ENCODE peak calls at places on chromosomes 11 and 22, in eight cellular contexts. W, O, Y, U, A, Q, F and M are unnamed samples. For H3K27me3, the result is how much of the 10 kb centered on the place peaks cover.

GRCh38 chr11:44964526-44965209 is 14.0 kb upstream of the TP53I11 start:
- DNase-seq in A (no peak), O (no peak), Y (no peak), F (no peak), Q (no peak), W (no peak), U (no peak), M (no peak)

GRCh38 chr11:14907411-14908213 is 15.6 kb upstream of the CYP2R1 start:
- DNase-seq in A (peak), U (peak), Y (peak), W (peak), F (no peak), Q (peak), O (peak), M (peak)

GRCh38 chr11:11946180-11946579 is 62.2 kb downstream of the DKK3 start:
- DNase-seq in Y (no peak), Q (no peak), F (no peak), A (no peak), O (no peak), U (peak), W (no peak), M (no peak)

GRCh38 chr11:108973402-108974119 is 308.7 kb downstream of the DDX10 start:
- DNase-seq in F (no peak), Y (no peak), O (no peak), A (no peak), Q (no peak), U (peak), W (no peak), M (no peak)

GRCh38 chr22:45604239-45604711 is 67.4 kb upstream of the ATXN10 start:
- DNase-seq in Y (no peak), O (no peak), F (no peak), Q (no peak), A (no peak), U (peak), W (no peak), M (no peak)

GRCh38 chr22:40668611-40669390 is 10.5 kb upstream of the MCHR1 start:
- DNase-seq in Y (no peak), O (no peak), W (no peak), A (no peak), F (peak), U (peak), Q (no peak), M (no peak)

GRCh38 chr11:60947666-60948065 is 4.3 kb downstream of the SLC15A3 start:
- DNase-seq in O (no peak), U (no peak), Q (no peak), F (no peak), Y (no peak), A (no peak), W (no peak), M (no peak)

GRCh38 chr22:37435970-37436603 is 8.8 kb upstream of the ELFN2 start:
- DNase-seq in U (no peak), Y (no peak), A (no peak), Q (no peak), O (no peak), F (no peak), W (no peak), M (no peak)

GRCh38 chr11:130470832-130471706 is 22.6 kb downstream of the ADAMTS15 start:
- DNase-seq in Q (no peak), O (no peak), W (no peak), Y (no peak), U (no peak), A (no peak), F (no peak), M (no peak)

GRCh38 chr22:25120761-25121212 is 78.9 kb upstream of the CRYBB3 start:
- DNase-seq in Q (no peak), F (no peak), U (no peak), W (peak), O (no peak), Y (no peak), A (no peak), M (peak)

GRCh38 chr11:93569496-93569895 is 26.3 kb upstream of the SMCO4 start:
- DNase-seq in Q (no peak), O (no peak), U (no peak), Y (no peak), A (no peak), F (no peak), W (no peak), M (no peak)

GRCh38 chr11:118744001-118744400 is 47.0 kb downstream of the DDX6 start:
- DNase-seq in Q (no peak), Y (no peak), F (no peak), U (no peak), O (no peak), A (no peak), W (no peak), M (no peak)

GRCh38 chr22:38871360-38872171 is 450 bp downstream of the CBX6 start:
- DNase-seq in Y (no peak), U (no peak), A (no peak), O (no peak), W (no peak), F (no peak), Q (peak), M (no peak)

GRCh38 chr11:9332655-9333054 is 18.3 kb upstream of the TMEM41B start:
- DNase-seq in A (no peak), W (no peak), O (no peak), F (no peak), U (no peak), Q (no peak), Y (no peak), M (no peak)

GRCh38 chr22:25747245-25747944 is 5.4 kb downstream of the MYO18B start:
- DNase-seq in W (no peak), Q (no peak), U (peak), O (no peak), Y (no peak), A (peak), F (peak), M (peak)

GRCh38 chr11:65291613-65292012 is 23.1 kb upstream of the CDC42EP2 start:
- DNase-seq in U (peak), O (no peak), Y (no peak), A (no peak), Q (no peak), F (no peak), W (no peak), M (no peak)

GRCh38 chr11:13055200-13055599 is 46.1 kb downstream of the RASSF10 start:
- DNase-seq in A (no peak), F (no peak), O (no peak), Y (no peak), U (no peak), Q (no peak), W (no peak), M (no peak)

GRCh38 chr11:3989251-3989650 is 105.3 kb upstream of the RRM1 start:
- DNase-seq in W (no peak), O (no peak), F (no peak), A (no peak), Q (peak), U (no peak), Y (no peak), M (no peak)

GRCh38 chr22:23075525-23076216 is 5.4 kb downstream of the GNAZ start:
- DNase-seq in Q (peak), F (no peak), W (no peak), A (peak), O (no peak), Y (no peak), U (no peak), M (no peak)

GRCh38 chr11:33617672-33618362 is 82.8 kb downstream of the C11orf91 start:
- DNase-seq in Q (no peak), U (no peak), O (no peak), F (no peak), Y (no peak), W (no peak), A (no peak), M (no peak)

GRCh38 chr11:80024119-80024518 is 583.3 kb upstream of the TENM4 start:
- DNase-seq in Y (no peak), O (no peak), A (no peak), F (no peak), U (no peak), Q (no peak), W (no peak), M (no peak)

GRCh38 chr22:45861259-45861658 is 115.7 kb downstream of the WNT7B start:
- DNase-seq in U (no peak), W (no peak), Y (no peak), Q (no peak), O (no peak), A (no peak), F (no peak), M (no peak)

GRCh38 chr11:59102259-59102765 is 4.7 kb upstream of the FAM111B start:
- DNase-seq in U (peak), Q (no peak), Y (peak), O (peak), W (peak), A (peak), F (no peak), M (peak)

GRCh38 chr22:28942801-28943500 is 59.6 kb downstream of the ZNRF3 start:
- DNase-seq in U (no peak), Y (no peak), A (no peak), Q (no peak), O (no peak), F (no peak), W (no peak), M (no peak)

DNA sequence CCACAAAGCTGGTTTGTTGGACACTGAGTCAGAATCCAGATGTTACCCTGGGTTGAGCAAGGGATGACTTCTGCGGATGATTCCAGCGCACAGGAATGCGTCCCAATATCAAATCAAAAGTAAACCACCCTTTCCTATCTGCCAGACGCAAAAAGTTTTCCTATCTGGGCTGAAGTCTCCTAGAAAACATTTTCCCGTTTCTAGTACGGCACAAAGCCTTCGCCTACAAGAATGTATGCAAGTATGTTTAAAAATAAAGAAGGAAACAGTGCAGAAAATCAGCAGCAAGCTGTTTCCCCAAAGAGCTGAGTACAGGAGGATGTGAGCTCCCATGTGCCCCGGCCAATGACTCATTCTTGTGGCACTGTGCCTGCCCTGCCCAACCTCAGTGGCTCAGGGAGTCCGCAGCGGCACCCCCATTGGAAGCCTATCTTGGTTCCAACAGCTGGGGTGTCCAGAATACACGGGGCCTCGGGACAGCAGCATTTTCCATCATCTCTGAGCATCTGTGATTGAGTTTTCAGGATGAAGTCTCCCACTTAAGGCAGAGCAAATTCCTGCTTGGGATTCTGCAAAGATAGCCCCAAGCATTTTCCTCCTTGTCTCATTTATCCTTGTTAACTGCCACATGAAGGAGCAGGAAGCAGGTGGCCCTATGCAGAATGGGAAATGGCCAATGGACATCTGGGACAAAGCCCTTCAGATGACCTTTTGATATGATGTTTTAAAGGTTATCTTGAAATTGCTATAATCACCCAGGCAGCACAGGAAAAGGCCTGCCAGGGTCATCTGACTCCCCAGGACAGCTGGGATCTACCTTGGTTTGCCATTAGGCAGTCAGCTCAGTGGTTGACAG is 17.5 kb downstream of the KCNJ5 start:
- DNase-seq in A (peak), F (peak), W (no peak), O (no peak), Q (peak), U (peak), Y (no peak), M (peak)
- H3K27me3 ChIP-seq in A (under half), F (under half), W (under half), O (under half), Q (under half), U (under half), Y (under half), M (under half)

GRCh38 chr11:16403448-16403803 is 47.1 kb upstream of the SOX6 start:
- DNase-seq in O (no peak), U (no peak), A (no peak), W (no peak), Q (no peak), F (no peak), Y (no peak), M (no peak)
- H3K27me3 ChIP-seq in O (under half), U (under half), A (under half), W (under half), Q (under half), F (under half), Y (under half), M (under half)

GRCh38 chr11:64035081-64035524 is 628 bp upstream of the FLRT1 start:
- DNase-seq in O (no peak), W (no peak), Y (no peak), U (no peak), Q (no peak), A (no peak), F (no peak), M (no peak)

GRCh38 chr11:64035581-64035980 is at the start of gene FLRT1:
- DNase-seq in O (no peak), Q (no peak), U (no peak), W (no peak), A (no peak), Y (no peak), F (no peak), M (no peak)

GRCh38 chr11:64032050-64032449 is 3.7 kb upstream of the FLRT1 start:
- DNase-seq in F (no peak), U (peak), Q (no peak), W (no peak), Y (no peak), A (no peak), O (no peak), M (no peak)

GRCh38 chr11:64036081-64037026 is 623 bp downstream of the FLRT1 start:
- DNase-seq in O (no peak), Q (peak), F (no peak), Y (no peak), U (peak), W (no peak), A (peak), M (no peak)

DNA sequence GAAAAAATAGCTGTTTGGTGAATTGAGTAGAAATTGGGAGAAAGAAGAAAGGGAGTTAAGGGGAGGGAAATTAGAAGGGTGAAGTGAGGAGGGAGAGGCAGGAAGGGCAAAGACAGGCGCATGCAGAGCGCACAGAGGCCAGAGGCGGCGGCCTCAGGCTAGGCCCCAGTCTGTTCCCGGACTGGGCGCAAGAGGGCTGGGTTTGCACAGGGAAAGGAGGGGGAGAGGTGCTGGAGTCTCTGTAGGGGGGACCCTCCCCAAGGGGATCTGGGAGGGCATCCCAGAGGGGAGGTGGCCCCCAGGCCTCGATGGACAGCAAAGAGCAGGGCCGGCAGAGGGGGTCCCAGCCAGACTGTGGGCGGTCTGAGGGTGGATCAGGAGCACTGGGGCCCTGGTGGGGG is 1.3 kb upstream of the FLRT1 start:
- DNase-seq in U (no peak), W (no peak), A (no peak), F (no peak), Q (no peak), Y (no peak), O (no peak), M (no peak)
- H3K27me3 ChIP-seq in U (under half), W (under half), A (under half), F (under half), Q (under half), Y (under half), O (half or more), M (under half)

DNA sequence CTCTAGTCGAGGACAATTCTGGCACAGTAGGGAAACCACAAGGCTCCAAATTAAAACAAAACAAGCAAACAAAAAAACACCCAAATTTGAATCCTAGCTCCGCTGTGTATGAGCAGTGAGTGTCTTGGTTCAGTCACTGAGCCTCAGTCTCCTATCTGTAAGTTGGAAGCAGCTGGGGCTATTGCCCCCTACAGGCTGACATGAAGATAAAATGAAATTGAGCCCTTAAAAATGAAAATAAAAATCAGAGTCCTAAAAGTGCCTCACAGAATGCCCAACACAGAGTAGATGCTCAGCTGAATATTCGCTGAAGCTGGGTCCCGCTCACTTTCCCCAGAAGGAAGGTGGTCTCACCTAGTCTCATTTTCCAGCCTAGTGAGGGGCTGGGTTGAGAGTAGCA is 65.2 kb downstream of the PDE2A start:
- DNase-seq in Q (no peak), A (no peak), W (no peak), U (peak), Y (no peak), F (no peak), O (no peak), M (no peak)
- H3K27me3 ChIP-seq in Q (under half), A (under half), W (under half), U (half or more), Y (under half), F (under half), O (under half), M (under half)

GRCh38 chr22:22035203-22035602 is 52.6 kb upstream of the TOP3B start:
- DNase-seq in U (no peak), W (no peak), O (no peak), A (no peak), Q (no peak), F (no peak), Y (no peak), M (no peak)

GRCh38 chr22:22037229-22037628 is 54.6 kb upstream of the TOP3B start:
- DNase-seq in Q (no peak), A (no peak), Y (no peak), W (no peak), U (no peak), F (no peak), O (no peak), M (no peak)

GRCh38 chr22:22036588-22036987 is 54.0 kb upstream of the TOP3B start:
- DNase-seq in Q (no peak), U (no peak), A (no peak), F (no peak), W (no peak), O (no peak), Y (no peak), M (no peak)

GRCh38 chr22:22034469-22035132 is 52.0 kb upstream of the TOP3B start:
- DNase-seq in Q (no peak), O (no peak), W (no peak), U (no peak), A (no peak), Y (no peak), F (no peak), M (no peak)

GRCh38 chr22:22035771-22036314 is 53.3 kb upstream of the TOP3B start:
- DNase-seq in Y (no peak), W (no peak), F (no peak), U (no peak), A (no peak), Q (no peak), O (no peak), M (no peak)
- H3K27me3 ChIP-seq in Y (under half), W (under half), F (under half), U (under half), A (under half), Q (under half), O (under half), M (under half)

DNA sequence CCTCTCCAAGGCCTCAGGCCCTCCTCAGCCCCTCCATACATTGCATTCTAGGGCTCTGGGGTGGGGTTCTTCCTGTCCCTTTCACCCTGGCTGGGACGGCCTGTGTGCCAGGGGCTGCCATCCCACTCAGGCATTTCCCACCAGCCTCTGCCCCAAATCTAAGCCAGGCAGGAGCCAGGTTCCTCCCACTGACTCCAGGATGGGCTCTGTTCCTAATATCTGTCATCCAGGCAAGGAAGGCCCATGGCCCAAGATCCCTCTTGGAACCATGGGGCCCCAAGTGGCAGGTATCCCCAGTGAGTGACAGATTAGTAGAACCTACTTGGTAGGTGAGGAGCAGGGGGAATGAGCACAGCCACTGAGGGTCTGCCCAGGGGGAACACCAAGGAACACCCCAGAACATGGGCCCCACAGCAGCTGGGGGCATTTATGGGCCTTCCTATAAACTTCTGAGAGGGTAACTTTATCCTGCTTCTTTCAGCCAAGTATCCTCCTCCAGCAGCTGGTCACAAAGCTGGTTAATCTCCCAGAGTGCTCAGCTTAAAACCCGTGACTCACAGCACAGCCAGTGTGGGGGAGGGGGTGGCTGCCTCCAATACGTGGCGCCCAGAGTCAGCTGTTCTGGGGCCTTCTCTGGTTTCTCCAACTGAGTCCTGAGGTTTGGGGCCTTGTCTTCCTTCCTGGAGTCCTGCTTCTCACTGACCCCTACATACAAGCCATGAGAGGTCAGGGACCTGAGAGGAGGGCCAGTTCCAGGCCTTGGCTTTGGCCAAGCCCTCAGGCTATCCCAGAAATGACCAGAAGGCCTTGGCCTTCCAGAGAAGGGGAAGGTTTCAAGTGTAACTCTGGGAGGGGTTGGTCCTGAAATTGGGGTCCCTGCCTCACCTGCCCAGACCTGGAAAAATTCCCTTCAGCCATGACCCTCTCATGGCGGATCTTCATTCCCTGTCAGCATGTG is 19.9 kb upstream of the MYOD1 start:
- DNase-seq in O (no peak), A (peak), F (no peak), W (no peak), Q (no peak), U (peak), Y (no peak), M (no peak)
- H3K27me3 ChIP-seq in O (under half), A (under half), F (under half), W (under half), Q (under half), U (under half), Y (under half), M (under half)

GRCh38 chr11:1603629-1604028 is 4.6 kb downstream of the KRTAP5-3 start:
- DNase-seq in A (no peak), W (no peak), Q (no peak), Y (no peak), F (no peak), U (no peak), O (no peak), M (no peak)
- H3K27me3 ChIP-seq in A (under half), W (under half), Q (under half), Y (under half), F (under half), U (half or more), O (under half), M (under half)

DNA sequence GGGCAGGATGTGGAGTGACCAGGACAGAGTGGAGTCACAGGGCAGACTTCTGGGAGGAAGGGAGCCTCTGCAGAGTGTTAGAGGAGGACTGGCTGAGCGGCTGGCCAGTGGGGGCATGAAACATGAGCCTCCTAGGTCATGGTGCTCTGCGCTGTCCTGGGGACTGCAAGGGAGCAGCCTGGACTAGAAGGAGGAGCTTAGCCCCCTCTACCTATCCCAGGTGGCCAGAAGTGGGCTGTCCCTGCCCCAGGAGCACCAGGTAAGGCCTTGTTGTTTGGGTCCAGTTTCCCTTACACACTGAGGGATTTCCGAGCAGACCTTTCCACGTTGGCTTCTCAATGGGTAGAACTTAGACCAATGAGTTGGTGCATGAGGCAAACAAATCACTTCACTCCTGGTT is 7.4 kb downstream of the PKNOX2 start:
- DNase-seq in A (no peak), W (no peak), F (no peak), Q (no peak), U (no peak), Y (no peak), O (no peak), M (no peak)
- H3K27me3 ChIP-seq in A (under half), W (under half), F (under half), Q (under half), U (under half), Y (under half), O (half or more), M (under half)